ENCODE peak calls at places on chromosome 1, in eight cellular contexts. One of them, this sample, is unnamed.
A peak's percentile ranks its signal among the peaks of the same experiment; 100 is the strongest.

GRCh38 chr1:220825819-220826551 is 39.3 kb downstream of the MTARC1 start:
- DNase-seq in SK-MEL-5: peak; percentile 67
- DNase-seq in endothelial cell: no peak
- DNase-seq in caudate nucleus: no peak
- DNase-seq in fibroblast of the aortic adventitia: no peak
- DNase-seq in GM04503: no peak
- DNase-seq in AG08395: no peak
- DNase-seq in memory B cell: no peak
- DNase-seq in this sample: no peak

GRCh38 chr1:113320972-113321680 is 69.2 kb upstream of the MAGI3 start:
- DNase-seq in endothelial cell: no peak
- DNase-seq in AG08395: no peak
- DNase-seq in memory B cell: no peak
- DNase-seq in GM04503: no peak
- DNase-seq in SK-MEL-5: no peak
- DNase-seq in fibroblast of the aortic adventitia: peak; percentile 32
- DNase-seq in caudate nucleus: no peak
- DNase-seq in this sample: no peak

GRCh38 chr1:55970711-55971110 is 608.7 kb downstream of the PLPP3 start:
- DNase-seq in caudate nucleus: no peak
- DNase-seq in SK-MEL-5: no peak
- DNase-seq in GM04503: peak; percentile 90
- DNase-seq in AG08395: peak; percentile 43
- DNase-seq in memory B cell: no peak
- DNase-seq in fibroblast of the aortic adventitia: peak; percentile 74
- DNase-seq in endothelial cell: no peak
- DNase-seq in this sample: no peak

GRCh38 chr1:24300971-24301370 is 18.2 kb upstream of the GRHL3 start:
- DNase-seq in caudate nucleus: no peak
- DNase-seq in GM04503: no peak
- DNase-seq in AG08395: no peak
- DNase-seq in fibroblast of the aortic adventitia: no peak
- DNase-seq in SK-MEL-5: no peak
- DNase-seq in endothelial cell: no peak
- DNase-seq in memory B cell: no peak
- DNase-seq in this sample: no peak

GRCh38 chr1:42944207-42944928 is 14.3 kb downstream of the SLC2A1 start:
- DNase-seq in SK-MEL-5: no peak
- DNase-seq in GM04503: no peak
- DNase-seq in fibroblast of the aortic adventitia: no peak
- DNase-seq in endothelial cell: no peak
- DNase-seq in AG08395: no peak
- DNase-seq in memory B cell: no peak
- DNase-seq in caudate nucleus: no peak
- DNase-seq in this sample: no peak

GRCh38 chr1:230749635-230750034 is 2.4 kb downstream of the CAPN9 start:
- DNase-seq in fibroblast of the aortic adventitia: no peak
- DNase-seq in AG08395: no peak
- DNase-seq in SK-MEL-5: no peak
- DNase-seq in memory B cell: no peak
- DNase-seq in GM04503: no peak
- DNase-seq in endothelial cell: no peak
- DNase-seq in caudate nucleus: no peak
- DNase-seq in this sample: no peak

GRCh38 chr1:15189692-15190321 is 36.3 kb downstream of the TMEM51 start:
- DNase-seq in endothelial cell: no peak
- DNase-seq in caudate nucleus: no peak
- DNase-seq in SK-MEL-5: no peak
- DNase-seq in memory B cell: no peak
- DNase-seq in fibroblast of the aortic adventitia: no peak
- DNase-seq in GM04503: no peak
- DNase-seq in AG08395: no peak
- DNase-seq in this sample: no peak

GRCh38 chr1:221947731-221948130 is 205.8 kb upstream of the DUSP10 start:
- DNase-seq in SK-MEL-5: no peak
- DNase-seq in endothelial cell: no peak
- DNase-seq in fibroblast of the aortic adventitia: no peak
- DNase-seq in memory B cell: no peak
- DNase-seq in caudate nucleus: no peak
- DNase-seq in GM04503: no peak
- DNase-seq in AG08395: no peak
- DNase-seq in this sample: no peak

GRCh38 chr1:34983700-34984355 is 1.3 kb downstream of the TMEM35B start:
- DNase-seq in fibroblast of the aortic adventitia: peak; percentile 48
- DNase-seq in SK-MEL-5: no peak
- DNase-seq in caudate nucleus: no peak
- DNase-seq in endothelial cell: no peak
- DNase-seq in memory B cell: no peak
- DNase-seq in AG08395: no peak
- DNase-seq in GM04503: no peak
- DNase-seq in this sample: no peak

GRCh38 chr1:227901906-227902640 is 45.7 kb downstream of the WNT9A start:
- DNase-seq in GM04503: no peak
- DNase-seq in memory B cell: no peak
- DNase-seq in caudate nucleus: no peak
- DNase-seq in SK-MEL-5: peak; percentile 26
- DNase-seq in AG08395: peak; percentile 34
- DNase-seq in fibroblast of the aortic adventitia: no peak
- DNase-seq in endothelial cell: peak; percentile 43
- DNase-seq in this sample: no peak

GRCh38 chr1:38250356-38250755 is 203.8 kb upstream of the POU3F1 start:
- DNase-seq in SK-MEL-5: no peak
- DNase-seq in fibroblast of the aortic adventitia: no peak
- DNase-seq in caudate nucleus: no peak
- DNase-seq in endothelial cell: no peak
- DNase-seq in AG08395: no peak
- DNase-seq in memory B cell: no peak
- DNase-seq in GM04503: no peak
- DNase-seq in this sample: no peak

GRCh38 chr1:111738436-111739221 is 566 bp downstream of the INKA2 start:
- DNase-seq in fibroblast of the aortic adventitia: peak; percentile 29
- DNase-seq in caudate nucleus: peak; percentile 56
- DNase-seq in AG08395: peak; percentile 34
- DNase-seq in endothelial cell: peak; percentile 55
- DNase-seq in SK-MEL-5: peak; percentile 58
- DNase-seq in GM04503: no peak
- DNase-seq in memory B cell: peak; percentile 46
- DNase-seq in this sample: peak; percentile 45

GRCh38 chr1:28815533-28815932 is 3.6 kb downstream of the OPRD1 start:
- DNase-seq in endothelial cell: no peak
- DNase-seq in GM04503: no peak
- DNase-seq in fibroblast of the aortic adventitia: no peak
- DNase-seq in SK-MEL-5: no peak
- DNase-seq in caudate nucleus: no peak
- DNase-seq in memory B cell: no peak
- DNase-seq in AG08395: no peak
- DNase-seq in this sample: no peak

GRCh38 chr1:3954391-3955160 is 54.5 kb upstream of the C1orf174 start:
- DNase-seq in SK-MEL-5: no peak
- DNase-seq in fibroblast of the aortic adventitia: no peak
- DNase-seq in endothelial cell: no peak
- DNase-seq in AG08395: no peak
- DNase-seq in GM04503: no peak
- DNase-seq in caudate nucleus: no peak
- DNase-seq in memory B cell: no peak
- DNase-seq in this sample: no peak

GRCh38 chr1:119220980-119221379 is 80.5 kb upstream of the WARS2 start:
- DNase-seq in AG08395: peak; percentile 36
- DNase-seq in memory B cell: no peak
- DNase-seq in GM04503: peak; percentile 56
- DNase-seq in endothelial cell: no peak
- DNase-seq in fibroblast of the aortic adventitia: peak; percentile 5
- DNase-seq in SK-MEL-5: no peak
- DNase-seq in caudate nucleus: no peak
- DNase-seq in this sample: no peak

GRCh38 chr1:222071313-222071886 is 329.5 kb upstream of the DUSP10 start:
- DNase-seq in endothelial cell: no peak
- DNase-seq in fibroblast of the aortic adventitia: no peak
- DNase-seq in GM04503: no peak
- DNase-seq in AG08395: no peak
- DNase-seq in memory B cell: no peak
- DNase-seq in caudate nucleus: no peak
- DNase-seq in SK-MEL-5: peak; percentile 58
- DNase-seq in this sample: peak; percentile 75

GRCh38 chr1:167913895-167914502 is at the start of gene ADCY10:
- DNase-seq in SK-MEL-5: no peak
- DNase-seq in fibroblast of the aortic adventitia: no peak
- DNase-seq in memory B cell: no peak
- DNase-seq in endothelial cell: no peak
- DNase-seq in AG08395: no peak
- DNase-seq in caudate nucleus: no peak
- DNase-seq in GM04503: no peak
- DNase-seq in this sample: no peak

GRCh38 chr1:226674892-226675719 is 64.0 kb downstream of the ITPKB start:
- DNase-seq in AG08395: no peak
- DNase-seq in caudate nucleus: no peak
- DNase-seq in memory B cell: peak; percentile 73
- DNase-seq in GM04503: no peak
- DNase-seq in fibroblast of the aortic adventitia: no peak
- DNase-seq in SK-MEL-5: no peak
- DNase-seq in endothelial cell: no peak
- DNase-seq in this sample: peak; percentile 86

GRCh38 chr1:224640587-224640986 is 24.5 kb downstream of the CNIH3 start:
- DNase-seq in SK-MEL-5: no peak
- DNase-seq in AG08395: no peak
- DNase-seq in endothelial cell: no peak
- DNase-seq in memory B cell: no peak
- DNase-seq in caudate nucleus: no peak
- DNase-seq in GM04503: no peak
- DNase-seq in fibroblast of the aortic adventitia: no peak
- DNase-seq in this sample: no peak

GRCh38 chr1:24990796-24991195 is 60.7 kb upstream of the RUNX3 start:
- DNase-seq in GM04503: no peak
- DNase-seq in memory B cell: no peak
- DNase-seq in endothelial cell: no peak
- DNase-seq in caudate nucleus: no peak
- DNase-seq in AG08395: no peak
- DNase-seq in SK-MEL-5: no peak
- DNase-seq in fibroblast of the aortic adventitia: no peak
- DNase-seq in this sample: no peak

GRCh38 chr1:222592171-222592570 is 2.4 kb upstream of the TAF1A start:
- DNase-seq in GM04503: no peak
- DNase-seq in endothelial cell: no peak
- DNase-seq in fibroblast of the aortic adventitia: peak; percentile 12
- DNase-seq in memory B cell: no peak
- DNase-seq in caudate nucleus: no peak
- DNase-seq in AG08395: peak; percentile 27
- DNase-seq in SK-MEL-5: peak; percentile 7
- DNase-seq in this sample: no peak

GRCh38 chr1:8382608-8383525 is 65.0 kb downstream of the SLC45A1 start:
- DNase-seq in fibroblast of the aortic adventitia: no peak
- DNase-seq in memory B cell: no peak
- DNase-seq in AG08395: no peak
- DNase-seq in GM04503: no peak
- DNase-seq in SK-MEL-5: no peak
- DNase-seq in caudate nucleus: no peak
- DNase-seq in endothelial cell: no peak
- DNase-seq in this sample: no peak

GRCh38 chr1:4468804-4469514 is 185.4 kb upstream of the AJAP1 start:
- DNase-seq in SK-MEL-5: no peak
- DNase-seq in AG08395: no peak
- DNase-seq in fibroblast of the aortic adventitia: no peak
- DNase-seq in caudate nucleus: no peak
- DNase-seq in endothelial cell: no peak
- DNase-seq in memory B cell: no peak
- DNase-seq in GM04503: no peak
- DNase-seq in this sample: no peak